ENCODE peak calls at places on chromosomes 13 and 19, in ten cellular contexts. A is left cardiac atrium; F is smooth muscle cell of the brain vasculature; Y is HTR-8/SVneo; N is stimulated activated naive B cell treated with anti-CD40 and anti-IgM and Interleukin-4, amounts not matched to agents 10 μg/mL and 1 μg/mL and 100 μg/mL, for 72 hours; L is PC-3; Q is foreskin fibroblast; J is BJ; V is ovary; H is endodermal cell. T is an unnamed sample.

GRCh38 chr19:52369463-52370340 is at the start of gene ZNF880:
- DNase-seq in V (peak), Y (peak), A (peak), Q (peak), L (peak), F (peak), H (peak), J (peak), N (peak), T (peak)

GRCh38 chr19:799076-799881 is 2.0 kb downstream of the PTBP1 start:
- DNase-seq in F (no peak), V (no peak), Y (no peak), N (no peak), L (peak), A (peak), H (peak), J (no peak), Q (peak), T (no peak)

GRCh38 chr13:46184277-46184699 is 2.3 kb upstream of the LCP1 start:
- DNase-seq in N (peak), F (no peak), Y (no peak), H (peak), J (no peak), L (peak), V (no peak), A (peak), Q (peak), T (no peak)

GRCh38 chr13:80339841-80340642 is 884 bp downstream of the SPRY2 start:
- DNase-seq in L (peak), N (no peak), F (no peak), Q (peak), Y (no peak), J (no peak), A (peak), V (peak), H (peak), T (no peak)

GRCh38 chr19:32339988-32340874 is 5.2 kb upstream of the ZNF507 start:
- DNase-seq in N (peak), A (peak), F (no peak), Y (no peak), J (no peak), H (peak), V (peak), L (peak), Q (peak), T (no peak)

GRCh38 chr13:19665427-19665859 is 32.0 kb downstream of the MPHOSPH8 start:
- DNase-seq in N (no peak), Q (no peak), H (peak), V (no peak), L (no peak), F (no peak), Y (no peak), A (no peak), J (no peak), T (no peak)

GRCh38 chr19:55694656-55695491 is 19.8 kb downstream of the EPN1 start:
- DNase-seq in V (peak), H (no peak), A (no peak), Q (no peak), Y (no peak), J (no peak), F (no peak), L (no peak), N (no peak), T (no peak)

GRCh38 chr13:109355875-109356428 is 430.4 kb downstream of the IRS2 start:
- DNase-seq in V (no peak), Y (no peak), Q (no peak), L (no peak), H (no peak), J (no peak), F (no peak), A (no peak), N (no peak), T (no peak)

GRCh38 chr13:34767778-34768177 is 174.3 kb upstream of the NBEA start:
- DNase-seq in J (no peak), H (no peak), V (no peak), L (no peak), F (no peak), Y (no peak), N (no peak), Q (no peak), A (no peak), T (no peak)

GRCh38 chr13:113904411-113904810 is 40.5 kb upstream of the GAS6 start:
- DNase-seq in L (peak), N (no peak), F (no peak), A (peak), J (no peak), H (peak), Q (peak), Y (no peak), V (no peak), T (no peak)

T was measured in AG09309.